ENCODE peak calls at places on chromosomes 3 and 15, in eight cellular contexts. One of them, this sample, is unnamed.

GRCh38 chr3:24657870-24658535 is 163.4 kb upstream of the THRB start:
- DNase-seq in HT1080: no peak
- DNase-seq in HT-29: no peak
- DNase-seq in cardiac septum: no peak
- DNase-seq in hepatocyte: no peak
- DNase-seq in GM04504: no peak
- DNase-seq in Calu3: no peak
- DNase-seq in GM19239: no peak
- DNase-seq in this sample: no peak

GRCh38 chr3:184181596-184181995 is 4.4 kb upstream of the ABCF3 start:
- DNase-seq in GM19239: no peak
- DNase-seq in HT-29: no peak
- DNase-seq in GM04504: no peak
- DNase-seq in Calu3: no peak
- DNase-seq in hepatocyte: no peak
- DNase-seq in cardiac septum: no peak
- DNase-seq in HT1080: no peak
- DNase-seq in this sample: no peak

GRCh38 chr3:127772273-127772672 is 50.0 kb downstream of the MGLL start:
- DNase-seq in hepatocyte: no peak
- DNase-seq in Calu3: no peak
- DNase-seq in HT1080: no peak
- DNase-seq in GM19239: no peak
- DNase-seq in GM04504: no peak
- DNase-seq in cardiac septum: no peak
- DNase-seq in HT-29: no peak
- DNase-seq in this sample: no peak

GRCh38 chr3:13528217-13528801 is 20.6 kb upstream of the FBLN2 start:
- DNase-seq in hepatocyte: peak
- DNase-seq in HT-29: peak
- DNase-seq in Calu3: no peak
- DNase-seq in GM04504: no peak
- DNase-seq in cardiac septum: no peak
- DNase-seq in HT1080: peak
- DNase-seq in GM19239: no peak
- DNase-seq in this sample: no peak

GRCh38 chr3:165526367-165526766 is 310.9 kb downstream of the BCHE start:
- DNase-seq in HT1080: no peak
- DNase-seq in GM19239: no peak
- DNase-seq in GM04504: no peak
- DNase-seq in cardiac septum: no peak
- DNase-seq in HT-29: no peak
- DNase-seq in hepatocyte: no peak
- DNase-seq in Calu3: no peak
- DNase-seq in this sample: no peak

GRCh38 chr3:127970966-127971592 is 56.0 kb downstream of the KBTBD12 start:
- DNase-seq in Calu3: peak
- DNase-seq in GM19239: peak
- DNase-seq in hepatocyte: peak
- DNase-seq in cardiac septum: no peak
- DNase-seq in HT1080: peak
- DNase-seq in GM04504: no peak
- DNase-seq in HT-29: peak
- DNase-seq in this sample: peak

GRCh38 chr3:10855871-10856662 is 40.0 kb downstream of the SLC6A11 start:
- DNase-seq in hepatocyte: no peak
- DNase-seq in HT1080: no peak
- DNase-seq in cardiac septum: no peak
- DNase-seq in HT-29: peak
- DNase-seq in Calu3: no peak
- DNase-seq in GM04504: no peak
- DNase-seq in GM19239: no peak
- DNase-seq in this sample: no peak

GRCh38 chr15:68982002-68982401 is 32.5 kb upstream of the NOX5 start:
- DNase-seq in GM19239: no peak
- DNase-seq in cardiac septum: no peak
- DNase-seq in hepatocyte: no peak
- DNase-seq in Calu3: no peak
- DNase-seq in HT1080: no peak
- DNase-seq in HT-29: no peak
- DNase-seq in GM04504: no peak
- DNase-seq in this sample: no peak

GRCh38 chr15:38378162-38378560 is 75.8 kb upstream of the FAM98B start:
- DNase-seq in HT1080: no peak
- DNase-seq in HT-29: no peak
- DNase-seq in cardiac septum: peak
- DNase-seq in GM04504: no peak
- DNase-seq in Calu3: no peak
- DNase-seq in hepatocyte: no peak
- DNase-seq in GM19239: no peak
- DNase-seq in this sample: peak

GRCh38 chr15:31397851-31398661 is 71.4 kb downstream of the KLF13 start:
- DNase-seq in GM04504: no peak
- DNase-seq in HT1080: no peak
- DNase-seq in Calu3: no peak
- DNase-seq in GM19239: no peak
- DNase-seq in cardiac septum: no peak
- DNase-seq in hepatocyte: peak
- DNase-seq in HT-29: no peak
- DNase-seq in this sample: no peak

GRCh38 chr3:149203758-149204157 is 17.9 kb downstream of the CP start:
- DNase-seq in hepatocyte: no peak
- DNase-seq in cardiac septum: no peak
- DNase-seq in HT1080: no peak
- DNase-seq in Calu3: no peak
- DNase-seq in HT-29: no peak
- DNase-seq in GM04504: no peak
- DNase-seq in GM19239: peak
- DNase-seq in this sample: no peak

GRCh38 chr15:80480909-80481308 is 76.7 kb downstream of the ARNT2 start:
- DNase-seq in hepatocyte: peak
- DNase-seq in GM04504: peak
- DNase-seq in HT-29: no peak
- DNase-seq in Calu3: no peak
- DNase-seq in HT1080: peak
- DNase-seq in cardiac septum: no peak
- DNase-seq in GM19239: no peak
- DNase-seq in this sample: peak

GRCh38 chr3:22236490-22237271 is 485.7 kb upstream of the ZNF385D start:
- DNase-seq in hepatocyte: no peak
- DNase-seq in cardiac septum: no peak
- DNase-seq in Calu3: no peak
- DNase-seq in GM19239: no peak
- DNase-seq in HT-29: no peak
- DNase-seq in GM04504: no peak
- DNase-seq in HT1080: peak
- DNase-seq in this sample: no peak

GRCh38 chr3:55860040-55860439 is 372.9 kb upstream of the WNT5A start:
- DNase-seq in Calu3: no peak
- DNase-seq in HT1080: no peak
- DNase-seq in cardiac septum: no peak
- DNase-seq in GM19239: no peak
- DNase-seq in HT-29: no peak
- DNase-seq in hepatocyte: peak
- DNase-seq in GM04504: no peak
- DNase-seq in this sample: no peak

GRCh38 chr3:118550122-118550521 is 484.5 kb downstream of the IGSF11 start:
- DNase-seq in HT1080: no peak
- DNase-seq in HT-29: no peak
- DNase-seq in hepatocyte: no peak
- DNase-seq in cardiac septum: no peak
- DNase-seq in GM04504: no peak
- DNase-seq in Calu3: no peak
- DNase-seq in GM19239: no peak
- DNase-seq in this sample: no peak

GRCh38 chr3:165532851-165533250 is 304.4 kb downstream of the BCHE start:
- DNase-seq in hepatocyte: no peak
- DNase-seq in HT1080: no peak
- DNase-seq in HT-29: no peak
- DNase-seq in GM04504: no peak
- DNase-seq in cardiac septum: no peak
- DNase-seq in Calu3: no peak
- DNase-seq in GM19239: no peak
- DNase-seq in this sample: no peak

GRCh38 chr3:17431477-17432045 is 310.9 kb downstream of the TBC1D5 start:
- DNase-seq in GM04504: no peak
- DNase-seq in hepatocyte: no peak
- DNase-seq in Calu3: no peak
- DNase-seq in HT-29: no peak
- DNase-seq in GM19239: no peak
- DNase-seq in cardiac septum: no peak
- DNase-seq in HT1080: no peak
- DNase-seq in this sample: no peak

GRCh38 chr15:42137461-42138261 is 18.8 kb downstream of the PLA2G4F start:
- DNase-seq in cardiac septum: peak
- DNase-seq in Calu3: peak
- DNase-seq in HT-29: peak
- DNase-seq in hepatocyte: peak
- DNase-seq in GM04504: peak
- DNase-seq in GM19239: no peak
- DNase-seq in HT1080: peak
- DNase-seq in this sample: peak

GRCh38 chr15:51861557-51862350 is 32.3 kb downstream of the TMOD3 start:
- DNase-seq in GM04504: no peak
- DNase-seq in GM19239: no peak
- DNase-seq in HT-29: no peak
- DNase-seq in cardiac septum: no peak
- DNase-seq in hepatocyte: no peak
- DNase-seq in HT1080: peak
- DNase-seq in Calu3: no peak
- DNase-seq in this sample: no peak

GRCh38 chr15:65054333-65055200 is 9.4 kb downstream of the SLC51B start:
- DNase-seq in hepatocyte: peak
- DNase-seq in HT1080: peak
- DNase-seq in Calu3: peak
- DNase-seq in cardiac septum: peak
- DNase-seq in HT-29: peak
- DNase-seq in GM19239: peak
- DNase-seq in GM04504: peak
- DNase-seq in this sample: peak

GRCh38 chr3:171774516-171774915 is 35.8 kb downstream of the PLD1 start:
- DNase-seq in GM04504: no peak
- DNase-seq in HT-29: no peak
- DNase-seq in HT1080: no peak
- DNase-seq in cardiac septum: no peak
- DNase-seq in Calu3: no peak
- DNase-seq in GM19239: no peak
- DNase-seq in hepatocyte: no peak
- DNase-seq in this sample: no peak

GRCh38 chr3:128584412-128585020 is 66.1 kb downstream of the RPN1 start:
- DNase-seq in HT1080: peak
- DNase-seq in Calu3: peak
- DNase-seq in hepatocyte: peak
- DNase-seq in HT-29: peak
- DNase-seq in GM04504: peak
- DNase-seq in GM19239: no peak
- DNase-seq in cardiac septum: no peak
- DNase-seq in this sample: peak

GRCh38 chr3:45060165-45060897 is 34.2 kb downstream of the CLEC3B start:
- DNase-seq in HT1080: no peak
- DNase-seq in HT-29: no peak
- DNase-seq in GM04504: no peak
- DNase-seq in cardiac septum: no peak
- DNase-seq in hepatocyte: no peak
- DNase-seq in Calu3: no peak
- DNase-seq in GM19239: no peak
- DNase-seq in this sample: peak

GRCh38 chr3:195900426-195901355 is 7.7 kb downstream of the TNK2 start:
- DNase-seq in Calu3: peak
- DNase-seq in HT-29: no peak
- DNase-seq in GM04504: peak
- DNase-seq in hepatocyte: peak
- DNase-seq in cardiac septum: peak
- DNase-seq in GM19239: peak
- DNase-seq in HT1080: peak
- DNase-seq in this sample: peak

GRCh38 chr15:60079210-60079609 is 75.1 kb downstream of the FOXB1 start:
- DNase-seq in cardiac septum: no peak
- DNase-seq in GM04504: no peak
- DNase-seq in Calu3: peak
- DNase-seq in HT1080: no peak
- DNase-seq in HT-29: peak
- DNase-seq in GM19239: no peak
- DNase-seq in hepatocyte: no peak
- DNase-seq in this sample: no peak

GRCh38 chr15:92069308-92070244 is 216.1 kb downstream of the SLCO3A1 start:
- DNase-seq in HT1080: peak
- DNase-seq in hepatocyte: peak
- DNase-seq in Calu3: peak
- DNase-seq in cardiac septum: peak
- DNase-seq in GM04504: peak
- DNase-seq in GM19239: no peak
- DNase-seq in HT-29: peak
- DNase-seq in this sample: no peak

GRCh38 chr3:138600341-138600740 is 6.3 kb upstream of the CEP70 start:
- DNase-seq in GM04504: peak
- DNase-seq in hepatocyte: no peak
- DNase-seq in HT-29: no peak
- DNase-seq in Calu3: no peak
- DNase-seq in HT1080: no peak
- DNase-seq in cardiac septum: no peak
- DNase-seq in GM19239: no peak
- DNase-seq in this sample: no peak

GRCh38 chr3:38454179-38454883 is 641 bp downstream of the ACVR2B start:
- DNase-seq in HT-29: peak
- DNase-seq in GM19239: peak
- DNase-seq in GM04504: no peak
- DNase-seq in HT1080: peak
- DNase-seq in cardiac septum: no peak
- DNase-seq in Calu3: peak
- DNase-seq in hepatocyte: peak
- DNase-seq in this sample: peak

GRCh38 chr3:134371542-134372324 is 2.5 kb downstream of the AMOTL2 start:
- DNase-seq in cardiac septum: peak
- DNase-seq in Calu3: no peak
- DNase-seq in HT-29: no peak
- DNase-seq in GM19239: no peak
- DNase-seq in hepatocyte: no peak
- DNase-seq in GM04504: peak
- DNase-seq in HT1080: peak
- DNase-seq in this sample: no peak

GRCh38 chr3:82761858-82762257 is 1000.4 kb upstream of the GBE1 start:
- DNase-seq in HT-29: no peak
- DNase-seq in GM04504: no peak
- DNase-seq in HT1080: no peak
- DNase-seq in Calu3: no peak
- DNase-seq in GM19239: no peak
- DNase-seq in hepatocyte: no peak
- DNase-seq in cardiac septum: no peak
- DNase-seq in this sample: no peak

GRCh38 chr3:184491011-184491576 is 70.5 kb upstream of the EPHB3 start:
- DNase-seq in GM19239: no peak
- DNase-seq in cardiac septum: no peak
- DNase-seq in HT-29: peak
- DNase-seq in hepatocyte: peak
- DNase-seq in Calu3: peak
- DNase-seq in HT1080: no peak
- DNase-seq in GM04504: no peak
- DNase-seq in this sample: no peak

GRCh38 chr15:52294881-52295420 is 653 bp downstream of the MYO5C start:
- DNase-seq in cardiac septum: no peak
- DNase-seq in HT1080: no peak
- DNase-seq in GM19239: no peak
- DNase-seq in Calu3: peak
- DNase-seq in GM04504: no peak
- DNase-seq in hepatocyte: peak
- DNase-seq in HT-29: peak
- DNase-seq in this sample: no peak

GRCh38 chr3:142174559-142174958 is 25.2 kb upstream of the TFDP2 start:
- DNase-seq in GM19239: no peak
- DNase-seq in HT-29: no peak
- DNase-seq in HT1080: no peak
- DNase-seq in hepatocyte: no peak
- DNase-seq in Calu3: no peak
- DNase-seq in cardiac septum: no peak
- DNase-seq in GM04504: no peak
- DNase-seq in this sample: no peak